ENCODE peak calls at places on chromosomes 13 and 19, in seven cellular contexts. R is right cardiac atrium, K is activated gamma-delta T cell treated with Interleukin-2 at 50 U/mL for 16 hours, Q is IMR-90, U is NCI-H1092 treated with DMSO at 0.1 percent for 48 hours, A is neural progenitor cell, I is posterior vena cava. X is an unnamed sample.

GRCh38 chr19:17210296-17210695 is 4.9 kb upstream of the USE1 start:
- DNase-seq in R (no peak), K (no peak), A (no peak), I (no peak), U (no peak), Q (peak), X (no peak)

GRCh38 chr19:10027158-10027997 is 14.1 kb downstream of the RDH8 start:
- DNase-seq in U (peak), K (peak), I (peak), A (peak), Q (peak), R (peak), X (peak)

GRCh38 chr19:48511800-48512503 is at the start of gene LMTK3:
- DNase-seq in K (peak), A (peak), U (peak), I (no peak), Q (peak), R (no peak), X (no peak)

GRCh38 chr19:8311461-8312260 is 3.5 kb upstream of the CD320 start:
- DNase-seq in Q (no peak), A (no peak), K (no peak), R (no peak), U (no peak), I (peak), X (peak)

GRCh38 chr19:50167314-50167721 is 4.2 kb upstream of the IZUMO2 start:
- DNase-seq in R (no peak), U (no peak), I (no peak), Q (no peak), K (no peak), A (peak), X (no peak)

GRCh38 chr13:107348931-107349330 is 781.0 kb upstream of the ARGLU1 start:
- DNase-seq in K (no peak), Q (peak), U (no peak), A (no peak), I (no peak), R (no peak), X (no peak)

GRCh38 chr13:97284558-97284957 is 62.4 kb downstream of the MBNL2 start:
- DNase-seq in A (no peak), K (no peak), R (no peak), I (no peak), U (no peak), Q (peak), X (no peak)

GRCh38 chr13:48411281-48412099 is 1.4 kb downstream of the LPAR6 start:
- DNase-seq in K (peak), U (no peak), I (no peak), R (no peak), Q (peak), A (peak), X (no peak)

GRCh38 chr13:21100994-21101757 is 39.8 kb upstream of the LATS2 start:
- DNase-seq in Q (no peak), I (no peak), A (no peak), U (no peak), K (no peak), R (no peak), X (no peak)

GRCh38 chr19:31562916-31563626 is 213.8 kb upstream of the TSHZ3 start:
- DNase-seq in I (no peak), U (no peak), Q (no peak), A (no peak), K (no peak), R (no peak), X (no peak)

GRCh38 chr13:111790621-111791020 is 276.3 kb upstream of the SOX1 start:
- DNase-seq in A (no peak), U (no peak), Q (no peak), I (no peak), R (no peak), K (no peak), X (peak)

GRCh38 chr13:50484472-50485113 is 358.9 kb downstream of the DLEU7 start:
- DNase-seq in U (no peak), I (no peak), K (no peak), R (no peak), A (no peak), Q (no peak), X (no peak)

GRCh38 chr19:10237702-10238101 is 6.6 kb upstream of the S1PR2 start:
- DNase-seq in A (no peak), R (no peak), U (peak), Q (no peak), K (no peak), I (no peak), X (no peak)

GRCh38 chr13:100235311-100235901 is 146.5 kb downstream of the PCCA start:
- DNase-seq in Q (peak), I (no peak), U (peak), R (no peak), K (no peak), A (peak), X (no peak)

GRCh38 chr13:21037656-21038055 is 23.7 kb downstream of the LATS2 start:
- DNase-seq in I (no peak), A (no peak), Q (no peak), R (no peak), K (no peak), U (no peak), X (no peak)

GRCh38 chr13:21603531-21604448 is at the start of gene MICU2:
- DNase-seq in Q (peak), I (peak), U (peak), K (peak), A (peak), R (peak), X (peak)

GRCh38 chr19:55777528-55777927 is 8.6 kb downstream of the RFPL4AL1 start:
- DNase-seq in I (no peak), R (no peak), K (no peak), U (peak), A (no peak), Q (no peak), X (no peak)

GRCh38 chr13:112869202-112870061 is 99.6 kb upstream of the MCF2L start:
- DNase-seq in A (no peak), Q (peak), I (peak), K (no peak), U (no peak), R (no peak), X (peak)

GRCh38 chr13:33276581-33276980 is 9.0 kb downstream of the STARD13 start:
- DNase-seq in A (no peak), I (no peak), R (no peak), Q (no peak), U (no peak), K (no peak), X (no peak)

GRCh38 chr19:6811378-6811777 is 38.9 kb downstream of the VAV1 start:
- DNase-seq in I (no peak), K (no peak), Q (no peak), U (no peak), A (no peak), R (no peak), X (no peak)

GRCh38 chr13:43469791-43470190 is 317.0 kb downstream of the ENOX1 start:
- DNase-seq in R (no peak), U (no peak), I (no peak), Q (peak), K (no peak), A (no peak), X (no peak)

GRCh38 chr19:13118424-13119193 is 545 bp downstream of the NACC1 start:
- DNase-seq in A (peak), I (no peak), R (peak), Q (peak), U (peak), K (no peak), X (no peak)

GRCh38 chr13:21124853-21125252 is 51.5 kb downstream of the SKA3 start:
- DNase-seq in K (no peak), U (peak), R (no peak), I (no peak), A (peak), Q (peak), X (no peak)

GRCh38 chr13:74322562-74322961 is 188.4 kb upstream of the KLF12 start:
- DNase-seq in Q (no peak), U (no peak), I (no peak), R (no peak), K (no peak), A (no peak), X (no peak)

GRCh38 chr19:46371371-46371901 is 24.5 kb downstream of the PPP5C start:
- DNase-seq in Q (peak), K (peak), R (no peak), I (peak), U (no peak), A (no peak), X (peak)

GRCh38 chr19:35433448-35433847 is 14.6 kb upstream of the FFAR2 start:
- DNase-seq in K (no peak), I (peak), R (no peak), U (no peak), A (no peak), Q (no peak), X (no peak)

GRCh38 chr13:91153372-91153771 is 194.1 kb upstream of the MIR17HG start:
- DNase-seq in R (no peak), Q (no peak), A (no peak), U (no peak), K (no peak), I (no peak), X (no peak)

GRCh38 chr19:29564574-29565005 is 38.8 kb downstream of the VSTM2B start:
- DNase-seq in A (no peak), R (no peak), I (no peak), K (no peak), Q (no peak), U (no peak), X (no peak)

GRCh38 chr19:1651061-1651547 is 1.3 kb downstream of the TCF3 start:
- DNase-seq in Q (peak), R (no peak), K (peak), A (peak), U (no peak), I (no peak), X (no peak)

GRCh38 chr13:97327521-97328221 is 105.5 kb downstream of the MBNL2 start:
- DNase-seq in Q (peak), K (no peak), A (no peak), U (no peak), R (no peak), I (no peak), X (no peak)

GRCh38 chr19:3620817-3621547 is 5.6 kb downstream of the CACTIN start:
- DNase-seq in U (no peak), Q (no peak), A (no peak), I (no peak), K (no peak), R (no peak), X (no peak)

GRCh38 chr19:19480688-19481087 is 34.7 kb downstream of the TSSK6 start:
- DNase-seq in A (no peak), U (no peak), K (no peak), I (no peak), Q (no peak), R (no peak), X (no peak)

GRCh38 chr19:46648961-46649960 is 11.7 kb downstream of the DACT3 start:
- DNase-seq in K (no peak), I (no peak), Q (no peak), U (no peak), R (no peak), A (peak), X (no peak)

GRCh38 chr19:35266904-35267817 is 1.6 kb upstream of the USF2 start:
- DNase-seq in A (peak), Q (peak), K (peak), I (peak), U (no peak), R (peak), X (peak)

GRCh38 chr13:112887151-112887550 is 81.9 kb upstream of the MCF2L start:
- DNase-seq in R (no peak), K (no peak), A (no peak), I (peak), U (no peak), Q (no peak), X (no peak)

GRCh38 chr13:81683526-81683925 is 1342.6 kb upstream of the SPRY2 start:
- DNase-seq in I (no peak), Q (no peak), R (no peak), A (no peak), K (no peak), U (no peak), X (no peak)

GRCh38 chr13:109180905-109181425 is 551.6 kb downstream of the MYO16 start:
- DNase-seq in A (no peak), I (no peak), U (no peak), R (no peak), K (no peak), Q (peak), X (no peak)

X was measured in chondrocyte.